ENCODE peak calls at places on chromosomes 1 and 21, in four cellular contexts. One of them, this sample, is unnamed.
A peak's percentile ranks its signal among the peaks of the same experiment; 100 is the strongest.

GRCh38 chr1:186605762-186606350 is 74.4 kb downstream of the PTGS2 start:
- DNase-seq in body of pancreas: peak; percentile 27
- DNase-seq in transverse colon: peak; percentile 30
- DNase-seq in heart right ventricle: no peak
- DNase-seq in this sample: no peak

GRCh38 chr21:45306832-45307571 is 19.3 kb upstream of the POFUT2 start:
- DNase-seq in body of pancreas: peak; percentile 81
- DNase-seq in heart right ventricle: peak; percentile 83
- DNase-seq in transverse colon: peak; percentile 62
- DNase-seq in this sample: peak; percentile 86

GRCh38 chr1:8667869-8668595 is 149.4 kb downstream of the RERE start:
- DNase-seq in heart right ventricle: no peak
- DNase-seq in body of pancreas: no peak
- DNase-seq in transverse colon: peak; percentile 27
- DNase-seq in this sample: no peak

GRCh38 chr21:42109873-42110525 is 38.9 kb downstream of the UMODL1 start:
- DNase-seq in transverse colon: no peak
- DNase-seq in body of pancreas: no peak
- DNase-seq in heart right ventricle: no peak
- DNase-seq in this sample: no peak

GRCh38 chr1:236280438-236281285 is 1.1 kb downstream of the ERO1B start:
- DNase-seq in transverse colon: peak; percentile 12
- DNase-seq in body of pancreas: no peak
- DNase-seq in heart right ventricle: no peak
- DNase-seq in this sample: no peak

GRCh38 chr1:27744556-27744955 is 18.8 kb downstream of the FAM76A start:
- DNase-seq in heart right ventricle: no peak
- DNase-seq in body of pancreas: no peak
- DNase-seq in transverse colon: no peak
- DNase-seq in this sample: no peak

GRCh38 chr1:69777423-69777822 is 209.7 kb downstream of the LRRC7 start:
- DNase-seq in heart right ventricle: no peak
- DNase-seq in transverse colon: no peak
- DNase-seq in body of pancreas: no peak
- DNase-seq in this sample: no peak

GRCh38 chr1:74010206-74010605 is 187.8 kb downstream of the LRRIQ3 start:
- DNase-seq in heart right ventricle: no peak
- DNase-seq in body of pancreas: no peak
- DNase-seq in transverse colon: no peak
- DNase-seq in this sample: no peak

GRCh38 chr1:201191723-201192477 is 1.3 kb downstream of the IGFN1 start:
- DNase-seq in transverse colon: no peak
- DNase-seq in body of pancreas: no peak
- DNase-seq in heart right ventricle: no peak
- DNase-seq in this sample: no peak

GRCh38 chr1:112852276-112852675 is 103.7 kb downstream of the SLC16A1 start:
- DNase-seq in transverse colon: no peak
- DNase-seq in body of pancreas: no peak
- DNase-seq in heart right ventricle: no peak
- DNase-seq in this sample: no peak

GRCh38 chr1:41655632-41656031 is 171.1 kb upstream of the EDN2 start:
- DNase-seq in heart right ventricle: no peak
- DNase-seq in transverse colon: no peak
- DNase-seq in body of pancreas: no peak
- DNase-seq in this sample: peak; percentile 9

GRCh38 chr1:181184621-181185020 is 96.1 kb downstream of the IER5 start:
- DNase-seq in heart right ventricle: no peak
- DNase-seq in body of pancreas: no peak
- DNase-seq in transverse colon: no peak
- DNase-seq in this sample: no peak

GRCh38 chr1:2934173-2934540 is 87.1 kb upstream of the ACTRT2 start:
- DNase-seq in transverse colon: no peak
- DNase-seq in heart right ventricle: no peak
- DNase-seq in body of pancreas: no peak
- DNase-seq in this sample: peak; percentile 47

GRCh38 chr1:114668784-114669561 is 876 bp downstream of the DENND2C start:
- DNase-seq in body of pancreas: peak; percentile 31
- DNase-seq in heart right ventricle: no peak
- DNase-seq in transverse colon: no peak
- DNase-seq in this sample: no peak

GRCh38 chr1:84339503-84339902 is 38.0 kb downstream of the SAMD13 start:
- DNase-seq in body of pancreas: no peak
- DNase-seq in transverse colon: no peak
- DNase-seq in heart right ventricle: no peak
- DNase-seq in this sample: no peak

GRCh38 chr1:226708342-226708780 is 30.7 kb downstream of the ITPKB start:
- DNase-seq in body of pancreas: no peak
- DNase-seq in transverse colon: no peak
- DNase-seq in heart right ventricle: no peak
- DNase-seq in this sample: no peak

GRCh38 chr1:30422251-30422650 is 301.1 kb downstream of the MATN1 start:
- DNase-seq in body of pancreas: no peak
- DNase-seq in transverse colon: no peak
- DNase-seq in heart right ventricle: no peak
- DNase-seq in this sample: no peak

GRCh38 chr21:32389337-32390015 is 3.3 kb downstream of the URB1 start:
- DNase-seq in heart right ventricle: no peak
- DNase-seq in transverse colon: no peak
- DNase-seq in body of pancreas: no peak
- DNase-seq in this sample: no peak

GRCh38 chr1:29849038-29849750 is 612.9 kb downstream of the PTPRU start:
- DNase-seq in transverse colon: peak; percentile 28
- DNase-seq in body of pancreas: peak; percentile 29
- DNase-seq in heart right ventricle: no peak
- DNase-seq in this sample: no peak

GRCh38 chr1:38990401-38990745 is 703 bp upstream of the AKIRIN1 start:
- DNase-seq in transverse colon: no peak
- DNase-seq in body of pancreas: no peak
- DNase-seq in heart right ventricle: no peak
- DNase-seq in this sample: no peak

GRCh38 chr21:45142469-45142868 is 68.1 kb downstream of the ADARB1 start:
- DNase-seq in heart right ventricle: no peak
- DNase-seq in body of pancreas: peak; percentile 33
- DNase-seq in transverse colon: no peak
- DNase-seq in this sample: no peak

GRCh38 chr1:26126321-26127084 is 14.9 kb downstream of the PDIK1L start:
- DNase-seq in body of pancreas: peak; percentile 78
- DNase-seq in heart right ventricle: no peak
- DNase-seq in transverse colon: peak; percentile 56
- DNase-seq in this sample: peak; percentile 34

GRCh38 chr1:92929461-92929860 is 31.8 kb downstream of the DIPK1A start:
- DNase-seq in heart right ventricle: no peak
- DNase-seq in body of pancreas: no peak
- DNase-seq in transverse colon: no peak
- DNase-seq in this sample: no peak

GRCh38 chr1:175877939-175878730 is 134.7 kb upstream of the TNR start:
- DNase-seq in transverse colon: no peak
- DNase-seq in body of pancreas: no peak
- DNase-seq in heart right ventricle: no peak
- DNase-seq in this sample: no peak

GRCh38 chr1:113987259-113987658 is 8.0 kb downstream of the OLFML3 start:
- DNase-seq in transverse colon: no peak
- DNase-seq in heart right ventricle: no peak
- DNase-seq in body of pancreas: no peak
- DNase-seq in this sample: no peak

GRCh38 chr1:147111381-147112130 is 60.7 kb downstream of the PRKAB2 start:
- DNase-seq in body of pancreas: no peak
- DNase-seq in heart right ventricle: no peak
- DNase-seq in transverse colon: no peak
- DNase-seq in this sample: no peak

GRCh38 chr1:218537131-218537904 is 192.2 kb downstream of the TGFB2 start:
- DNase-seq in heart right ventricle: no peak
- DNase-seq in body of pancreas: no peak
- DNase-seq in transverse colon: no peak
- DNase-seq in this sample: no peak

GRCh38 chr1:23575226-23575810 is 16.0 kb upstream of the ID3 start:
- DNase-seq in transverse colon: no peak
- DNase-seq in body of pancreas: no peak
- DNase-seq in heart right ventricle: no peak
- DNase-seq in this sample: no peak
- H3K27me3 ChIP-seq in transverse colon: no peaks in the 10 kb centered on the region
- H3K27me3 ChIP-seq in body of pancreas: no peaks in the 10 kb centered on the region
- H3K27me3 ChIP-seq in heart right ventricle: no peaks in the 10 kb centered on the region
- H3K27me3 ChIP-seq in this sample: no peaks in the 10 kb centered on the region

GRCh38 chr1:244027491-244027890 is 23.6 kb upstream of the ZBTB18 start:
- DNase-seq in transverse colon: no peak
- DNase-seq in body of pancreas: no peak
- DNase-seq in heart right ventricle: no peak
- DNase-seq in this sample: no peak

GRCh38 chr1:244028701-244029100 is 22.4 kb upstream of the ZBTB18 start:
- DNase-seq in body of pancreas: no peak
- DNase-seq in transverse colon: no peak
- DNase-seq in heart right ventricle: no peak
- DNase-seq in this sample: no peak

GRCh38 chr1:244030481-244031040 is 20.5 kb upstream of the ZBTB18 start:
- DNase-seq in heart right ventricle: no peak
- DNase-seq in body of pancreas: no peak
- DNase-seq in transverse colon: no peak
- DNase-seq in this sample: no peak

DNA sequence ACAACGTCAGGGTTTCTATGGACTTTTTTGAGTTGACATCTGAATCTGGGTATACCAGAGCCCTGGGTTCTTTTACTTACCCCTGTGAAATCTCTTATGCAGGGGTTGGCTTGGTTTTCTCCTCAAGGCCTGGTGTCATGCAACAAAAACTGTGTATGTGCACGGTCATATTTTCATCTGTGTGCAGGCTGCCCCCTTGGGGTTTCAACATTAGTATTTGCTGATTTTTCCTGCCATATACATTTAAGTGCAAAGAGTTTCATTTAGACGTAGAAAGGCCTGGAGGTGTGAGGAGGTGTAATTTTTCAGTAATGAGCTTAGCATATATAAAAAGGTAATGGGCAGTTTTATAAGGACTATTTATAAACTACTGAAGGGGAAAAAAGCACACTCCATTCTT is 21.9 kb upstream of the ZBTB18 start:
- DNase-seq in transverse colon: no peak
- DNase-seq in heart right ventricle: no peak
- DNase-seq in body of pancreas: no peak
- DNase-seq in this sample: no peak
- TF ChIP-seq CTCF in transverse colon: no peak
- TF ChIP-seq CTCF in heart right ventricle: no peak
- TF ChIP-seq CTCF in body of pancreas: no peak
- TF ChIP-seq CTCF in this sample: no peak

GRCh38 chr1:10421637-10422036 is 8.6 kb upstream of the CENPS start:
- DNase-seq in body of pancreas: no peak
- DNase-seq in heart right ventricle: no peak
- DNase-seq in transverse colon: no peak
- DNase-seq in this sample: no peak

GRCh38 chr1:10419351-10419750 is 10.9 kb upstream of the CENPS start:
- DNase-seq in heart right ventricle: no peak
- DNase-seq in transverse colon: no peak
- DNase-seq in body of pancreas: no peak
- DNase-seq in this sample: no peak

GRCh38 chr1:10424651-10425050 is 5.6 kb upstream of the CENPS start:
- DNase-seq in heart right ventricle: no peak
- DNase-seq in body of pancreas: no peak
- DNase-seq in transverse colon: no peak
- DNase-seq in this sample: no peak

GRCh38 chr1:10428956-10429355 is 1.3 kb upstream of the CENPS start:
- DNase-seq in transverse colon: no peak
- DNase-seq in body of pancreas: no peak
- DNase-seq in heart right ventricle: no peak
- DNase-seq in this sample: no peak

DNA sequence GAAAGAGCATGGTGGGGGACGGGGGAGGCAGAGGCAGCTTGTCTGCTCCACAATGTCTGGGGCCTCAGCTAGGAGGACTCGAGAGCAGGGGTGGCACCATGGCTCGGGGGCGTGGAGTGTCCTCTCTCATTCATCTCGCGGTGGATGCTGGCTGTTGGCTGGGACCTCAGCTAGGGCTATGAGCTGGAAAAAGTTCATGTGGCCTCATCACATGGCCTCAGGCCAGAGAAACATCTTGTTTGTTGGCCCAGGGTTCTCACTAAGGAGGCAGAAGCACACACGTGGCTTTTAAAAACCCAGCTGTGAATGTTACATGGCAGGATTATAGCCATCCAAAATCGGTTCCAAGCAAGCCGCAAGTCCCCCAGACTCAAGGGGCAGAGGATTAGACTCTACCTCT is 6.2 kb upstream of the CENPS start:
- DNase-seq in transverse colon: peak; percentile 13
- DNase-seq in body of pancreas: peak; percentile 20
- DNase-seq in heart right ventricle: peak; percentile 17
- DNase-seq in this sample: no peak
- H3K27me3 ChIP-seq in transverse colon: no peaks in the 10 kb centered on the region
- H3K27me3 ChIP-seq in body of pancreas: no peaks in the 10 kb centered on the region
- H3K27me3 ChIP-seq in heart right ventricle: no peaks in the 10 kb centered on the region
- H3K27me3 ChIP-seq in this sample: no peaks in the 10 kb centered on the region

GRCh38 chr21:38170283-38170682 is 86.5 kb upstream of the KCNJ15 start:
- DNase-seq in heart right ventricle: no peak
- DNase-seq in body of pancreas: no peak
- DNase-seq in transverse colon: no peak
- DNase-seq in this sample: peak; percentile 58
- TF ChIP-seq CTCF in heart right ventricle: peak; percentile 59
- TF ChIP-seq CTCF in body of pancreas: no peak
- TF ChIP-seq CTCF in transverse colon: no peak
- TF ChIP-seq CTCF in this sample: peak; percentile 34

DNA sequence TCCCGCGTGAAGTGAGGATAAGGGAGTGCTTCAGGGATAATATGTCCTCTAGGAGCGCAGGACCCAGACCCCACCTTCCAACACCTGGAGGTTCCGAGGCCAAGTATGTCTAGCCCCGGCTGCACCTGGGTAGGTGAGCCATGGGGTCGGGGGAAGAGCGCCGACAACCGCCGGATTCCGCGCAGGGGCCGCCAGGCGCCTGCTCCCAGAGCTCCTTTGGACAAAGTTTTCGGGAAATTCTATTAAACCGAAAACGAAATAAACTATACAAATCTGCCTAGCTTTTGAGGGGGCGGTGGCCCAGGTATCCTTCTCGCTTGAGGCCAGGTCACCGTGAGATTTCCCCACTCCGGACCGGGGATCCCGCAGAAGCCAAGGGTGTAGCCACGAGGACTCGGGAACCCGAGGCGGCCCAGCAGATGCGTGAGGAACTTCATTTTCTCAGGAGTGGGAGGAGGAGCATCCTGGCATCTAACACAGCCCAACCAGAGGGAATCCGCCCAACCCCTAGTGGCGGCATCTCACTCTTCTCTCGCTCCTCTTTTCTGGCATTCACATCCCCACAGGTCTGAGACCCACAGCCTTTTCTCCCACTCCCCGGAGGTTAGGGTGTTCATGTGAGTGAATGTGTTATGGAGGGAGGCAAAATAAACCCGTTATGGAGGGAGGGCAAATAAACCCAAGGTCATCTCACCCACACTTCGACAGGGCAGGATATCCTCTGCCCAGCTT is 2.3 kb upstream of the DMRTA2 start:
- DNase-seq in body of pancreas: no peak
- DNase-seq in transverse colon: no peak
- DNase-seq in heart right ventricle: no peak
- DNase-seq in this sample: no peak
- H3K27me3 ChIP-seq in body of pancreas: peaks cover 63% of the 10 kb centered on the region
- H3K27me3 ChIP-seq in transverse colon: peaks cover 100% of the 10 kb centered on the region
- H3K27me3 ChIP-seq in heart right ventricle: peaks cover 82% of the 10 kb centered on the region
- H3K27me3 ChIP-seq in this sample: peaks cover 100% of the 10 kb centered on the region